ENCODE peak calls at places on chromosomes 1 and 21, in nine cellular contexts. N is ovary, M is heart left ventricle, J is breast epithelium, U is HCT116, G is spleen, X is Peyer's patch, F is NB4, S is H1. K is an unnamed sample.

GRCh38 chr1:111904478-111905218 is 84.8 kb downstream of the KCND3 start:
- DNase-seq in M (peak), N (no peak), U (no peak), G (no peak), J (no peak), X (no peak), S (no peak), F (no peak), K (no peak)

GRCh38 chr1:54305906-54306514 is 100.2 kb downstream of the SSBP3 start:
- DNase-seq in F (no peak), N (no peak), G (no peak), X (no peak), M (no peak), J (no peak), S (no peak), U (no peak), K (no peak)

GRCh38 chr1:211371406-211372105 is 44.9 kb downstream of the TRAF5 start:
- DNase-seq in J (no peak), X (no peak), M (no peak), U (no peak), G (no peak), N (no peak), S (no peak), F (no peak), K (no peak)

GRCh38 chr1:164382384-164382783 is 176.6 kb upstream of the PBX1 start:
- DNase-seq in S (no peak), N (no peak), G (no peak), F (no peak), J (no peak), U (no peak), X (no peak), M (peak), K (no peak)

GRCh38 chr1:232474821-232475220 is 155.1 kb downstream of the SIPA1L2 start:
- DNase-seq in G (no peak), F (no peak), N (no peak), U (no peak), S (no peak), M (no peak), X (no peak), J (no peak), K (no peak)

GRCh38 chr1:52727114-52727586 is 897 bp downstream of the ZYG11B start:
- DNase-seq in N (no peak), U (no peak), F (peak), S (no peak), M (no peak), G (no peak), X (no peak), J (no peak), K (no peak)

GRCh38 chr1:236164273-236164672 is 21.9 kb downstream of the GPR137B start:
- DNase-seq in J (no peak), M (peak), F (no peak), U (no peak), X (no peak), G (peak), S (no peak), N (no peak), K (no peak)

GRCh38 chr1:65491472-65491871 is 71.0 kb downstream of the LEPR start:
- DNase-seq in M (no peak), F (no peak), S (no peak), X (no peak), G (no peak), U (no peak), J (no peak), N (no peak), K (no peak)

GRCh38 chr21:41752231-41752681 is 14.6 kb downstream of the RIPK4 start:
- DNase-seq in N (no peak), G (no peak), M (no peak), F (peak), J (no peak), S (no peak), U (no peak), X (peak), K (no peak)

GRCh38 chr21:31326478-31327247 is 17.4 kb downstream of the TIAM1 start:
- DNase-seq in M (no peak), G (no peak), J (no peak), X (no peak), U (no peak), F (peak), S (no peak), N (no peak), K (no peak)

GRCh38 chr21:23402929-23403520 is 2204.3 kb downstream of the MRPL39 start:
- DNase-seq in N (no peak), F (no peak), G (no peak), S (no peak), M (no peak), J (no peak), U (no peak), X (no peak), K (no peak)

GRCh38 chr1:201127755-201128455 is 921 bp upstream of the ASCL5 start:
- DNase-seq in X (no peak), G (peak), M (no peak), U (no peak), J (no peak), F (no peak), N (no peak), S (no peak), K (no peak)

GRCh38 chr1:46175243-46175642 is 356 bp downstream of the TSPAN1 start:
- DNase-seq in X (no peak), J (no peak), U (no peak), G (no peak), M (no peak), F (no peak), N (no peak), S (no peak), K (no peak)

GRCh38 chr1:157249739-157250138 is 111.5 kb upstream of the ETV3 start:
- DNase-seq in J (no peak), N (no peak), X (no peak), M (no peak), U (no peak), S (no peak), G (no peak), F (no peak), K (no peak)

GRCh38 chr1:9676815-9677393 is 25.4 kb downstream of the PIK3CD start:
- DNase-seq in G (no peak), F (no peak), X (no peak), N (no peak), J (no peak), S (no peak), M (no peak), U (no peak), K (no peak)

GRCh38 chr1:208597571-208597970 is 353.4 kb upstream of the PLXNA2 start:
- DNase-seq in F (no peak), G (no peak), N (no peak), S (no peak), X (no peak), J (no peak), U (no peak), M (no peak), K (peak)

GRCh38 chr1:41623736-41624135 is 139.3 kb upstream of the EDN2 start:
- DNase-seq in S (no peak), N (no peak), X (no peak), G (no peak), F (no peak), U (no peak), J (no peak), M (no peak), K (peak)

GRCh38 chr1:75764057-75764655 is 21.9 kb upstream of the RABGGTB start:
- DNase-seq in F (no peak), S (no peak), J (no peak), X (no peak), N (no peak), U (no peak), G (no peak), M (no peak), K (no peak)

GRCh38 chr1:16975211-16975610 is 5.2 kb downstream of the MFAP2 start:
- DNase-seq in M (peak), J (no peak), S (no peak), X (no peak), U (no peak), F (no peak), N (no peak), G (no peak), K (no peak)

GRCh38 chr1:38804062-38804886 is 55.3 kb downstream of the RRAGC start:
- DNase-seq in X (no peak), U (no peak), S (no peak), J (no peak), N (no peak), M (no peak), G (no peak), F (no peak), K (no peak)

GRCh38 chr1:193680247-193680923 is 494.0 kb upstream of the B3GALT2 start:
- DNase-seq in N (no peak), M (no peak), J (no peak), G (no peak), F (no peak), S (no peak), U (no peak), X (no peak), K (no peak)

GRCh38 chr1:58964428-58964827 is 180.6 kb upstream of the JUN start:
- DNase-seq in S (no peak), M (no peak), N (no peak), U (no peak), G (no peak), F (no peak), X (no peak), J (no peak), K (no peak)

GRCh38 chr1:71222668-71223067 is 141.8 kb upstream of the ZRANB2 start:
- DNase-seq in G (no peak), S (no peak), U (no peak), M (no peak), J (no peak), N (no peak), F (peak), X (no peak), K (no peak)

GRCh38 chr1:61139324-61140055 is 57.1 kb downstream of the NFIA start:
- DNase-seq in S (no peak), G (no peak), N (no peak), X (no peak), M (peak), U (no peak), F (peak), J (no peak), K (no peak)

GRCh38 chr1:51170342-51170741 is 65.7 kb upstream of the RNF11 start:
- DNase-seq in N (no peak), X (no peak), F (peak), G (no peak), M (no peak), U (no peak), J (no peak), S (no peak), K (no peak)

GRCh38 chr21:34693192-34693810 is 24.5 kb downstream of the CLIC6 start:
- DNase-seq in J (no peak), M (no peak), G (no peak), U (peak), F (peak), S (no peak), N (peak), X (no peak), K (no peak)

GRCh38 chr1:30737357-30738039 is 14.1 kb upstream of the MATN1 start:
- DNase-seq in S (no peak), U (no peak), M (no peak), F (no peak), G (no peak), J (no peak), N (no peak), X (no peak), K (no peak)

GRCh38 chr1:209364716-209365115 is 218.8 kb upstream of the CAMK1G start:
- DNase-seq in N (no peak), F (no peak), S (no peak), M (no peak), J (no peak), U (no peak), G (no peak), X (no peak), K (no peak)

GRCh38 chr1:78831731-78832360 is 174.7 kb downstream of the ADGRL4 start:
- DNase-seq in U (peak), M (no peak), S (no peak), G (no peak), N (no peak), F (no peak), J (no peak), X (no peak), K (no peak)

GRCh38 chr1:244731651-244732050 is 78.7 kb downstream of the DESI2 start:
- DNase-seq in U (no peak), J (no peak), G (peak), X (no peak), N (no peak), S (no peak), F (no peak), M (no peak), K (no peak)
- TF ChIP-seq CTCF in U (no peak), J (no peak), G (no peak), X (no peak), N (no peak), S (no peak), F (no peak), M (no peak), K (no peak)

GRCh38 chr21:20259035-20259867 is 739.0 kb upstream of the NCAM2 start:
- DNase-seq in F (no peak), G (no peak), M (no peak), U (no peak), N (no peak), S (no peak), J (no peak), X (no peak), K (no peak)
- TF ChIP-seq POLR2A in F (no peak), G (no peak), M (no peak), U (no peak), N (no peak), S (no peak), J (no peak), X (no peak), K (no peak)

GRCh38 chr1:72846476-72846875 is 564.1 kb upstream of the NEGR1 start:
- DNase-seq in F (no peak), S (no peak), U (no peak), M (no peak), X (no peak), J (no peak), N (no peak), G (no peak), K (no peak)

GRCh38 chr1:72846891-72847290 is 564.6 kb upstream of the NEGR1 start:
- DNase-seq in S (no peak), N (no peak), J (no peak), F (no peak), U (no peak), M (no peak), X (no peak), G (no peak), K (no peak)

GRCh38 chr1:72845981-72846380 is 563.6 kb upstream of the NEGR1 start:
- DNase-seq in U (no peak), G (no peak), S (no peak), M (no peak), N (no peak), F (no peak), X (no peak), J (no peak), K (no peak)

GRCh38 chr1:72848997-72849396 is 566.7 kb upstream of the NEGR1 start:
- DNase-seq in S (no peak), F (no peak), U (no peak), M (no peak), N (no peak), J (no peak), G (no peak), X (no peak), K (no peak)

GRCh38 chr1:72845342-72845741 is 563.0 kb upstream of the NEGR1 start:
- DNase-seq in F (peak), G (no peak), X (no peak), S (no peak), M (no peak), N (no peak), J (no peak), U (no peak), K (no peak)
- TF ChIP-seq CTCF in F (peak), G (no peak), X (no peak), S (peak), M (no peak), N (no peak), J (no peak), U (no peak), K (no peak)

DNA sequence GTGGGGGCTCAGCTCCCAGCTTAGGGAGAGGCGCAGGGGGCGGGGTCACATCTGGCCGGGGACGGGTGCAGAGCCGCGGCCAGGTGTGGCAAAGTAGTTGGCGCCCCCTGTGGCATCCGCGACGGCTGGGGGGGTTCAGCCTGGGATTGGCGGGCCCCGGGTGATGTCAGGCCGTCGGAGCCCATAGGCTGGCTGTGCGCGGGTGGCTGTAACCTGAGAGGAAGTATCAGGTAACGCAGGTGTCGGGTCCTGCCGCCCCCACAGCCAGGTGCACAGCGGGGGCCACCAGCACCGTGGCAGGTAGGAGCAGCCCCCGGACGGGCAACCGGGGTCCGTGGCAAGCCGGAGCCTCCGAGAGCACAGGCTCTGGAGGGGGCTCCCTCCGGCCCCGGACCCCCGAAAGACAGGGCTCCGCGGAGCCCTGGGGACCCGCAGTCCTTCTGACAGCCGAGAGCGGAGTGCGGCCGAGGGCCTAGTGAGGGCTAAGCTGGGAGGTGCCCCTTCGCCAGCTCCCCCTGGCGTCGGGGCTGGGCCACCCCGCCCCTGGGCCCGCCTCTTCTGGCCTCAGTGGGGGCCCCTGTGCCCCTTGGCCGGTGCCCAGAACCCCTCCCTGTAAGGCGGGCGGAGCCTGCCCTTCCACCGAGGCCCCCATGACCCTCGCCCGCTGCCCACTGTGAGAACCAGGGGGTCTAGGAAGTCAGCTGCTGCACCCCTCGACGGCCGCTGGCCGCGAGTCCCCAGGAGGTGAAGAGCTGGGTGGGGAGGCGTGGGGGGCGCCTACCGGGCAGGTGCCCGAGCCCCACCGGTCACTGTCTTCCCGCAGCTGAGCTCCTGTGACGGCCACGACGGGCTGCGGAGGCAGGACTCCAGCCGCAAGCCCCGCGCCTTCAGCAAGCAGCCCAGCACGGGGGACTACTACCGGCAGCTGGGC is 17.9 kb downstream of the TNFRSF25 start:
- DNase-seq in J (no peak), U (peak), S (peak), F (no peak), X (no peak), M (no peak), G (no peak), N (no peak), K (no peak)
- TF ChIP-seq POLR2A in J (no peak), U (no peak), S (no peak), F (no peak), X (peak), M (no peak), G (no peak), N (no peak), K (no peak)

GRCh38 chr1:178485467-178486098 is 11.2 kb downstream of the CLEC20A start:
- DNase-seq in X (no peak), M (no peak), G (no peak), N (no peak), J (no peak), U (no peak), F (no peak), S (no peak), K (no peak)

GRCh38 chr1:178487070-178487615 is 9.6 kb downstream of the CLEC20A start:
- DNase-seq in U (no peak), M (no peak), N (no peak), S (no peak), J (no peak), G (no peak), X (peak), F (no peak), K (no peak)

GRCh38 chr1:178486100-178487069 is 10.4 kb downstream of the CLEC20A start:
- DNase-seq in U (no peak), X (peak), N (no peak), J (no peak), G (no peak), M (no peak), S (no peak), F (no peak), K (no peak)

GRCh38 chr1:178483251-178483957 is 13.4 kb downstream of the CLEC20A start:
- DNase-seq in J (no peak), S (no peak), G (no peak), M (no peak), N (no peak), X (no peak), F (no peak), U (no peak), K (no peak)

DNA sequence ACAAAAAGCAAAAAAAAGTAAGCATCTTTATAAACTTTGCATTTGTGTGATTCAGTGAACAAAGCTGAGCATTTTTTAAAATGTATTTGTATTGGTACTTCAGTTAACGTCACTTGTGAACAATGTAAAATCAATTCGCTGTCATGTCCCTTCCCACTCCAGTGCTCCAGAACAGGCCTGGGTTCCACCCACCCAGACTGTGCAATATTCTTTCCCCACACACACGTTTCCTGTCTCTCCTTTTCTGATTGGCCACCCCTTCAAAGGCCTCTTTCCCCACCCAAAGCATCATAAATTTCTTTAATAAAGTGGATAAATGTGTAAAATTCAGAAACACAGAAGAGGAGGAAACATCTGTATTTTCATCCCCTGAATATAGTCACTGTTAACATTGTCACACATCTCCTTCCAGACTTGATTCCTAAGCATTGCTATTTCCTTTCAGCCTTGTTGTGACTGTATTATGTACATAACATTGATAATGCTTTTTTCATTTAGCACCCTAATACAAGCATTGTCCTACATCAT is 12.0 kb downstream of the CLEC20A start:
- DNase-seq in X (no peak), U (no peak), N (no peak), F (no peak), M (no peak), J (no peak), G (no peak), S (no peak), K (no peak)
- TF ChIP-seq CTCF in X (no peak), U (no peak), N (no peak), F (no peak), M (no peak), J (no peak), G (no peak), S (no peak), K (no peak)

GRCh38 chr21:45363921-45364463 is 41.0 kb upstream of the COL18A1 start:
- DNase-seq in U (peak), N (peak), F (peak), M (peak), G (no peak), J (peak), S (no peak), X (no peak), K (peak)
- TF ChIP-seq POLR2A in U (no peak), N (peak), F (no peak), M (no peak), G (no peak), J (no peak), S (no peak), X (no peak), K (no peak)

GRCh38 chr1:56434659-56435202 is 144.6 kb downstream of the PLPP3 start:
- DNase-seq in G (no peak), X (no peak), J (no peak), F (no peak), M (no peak), S (no peak), U (no peak), N (no peak), K (no peak)
- TF ChIP-seq CTCF in G (no peak), X (no peak), J (no peak), F (no peak), M (no peak), S (peak), U (peak), N (no peak), K (no peak)

K was measured in vagina.